ENCODE peak calls at places on chromosomes 12 and 14, in nine cellular contexts. C is stomach, B is prostate gland, F is breast epithelium, T is HCT116, O is transverse colon, J is GM23338, Z is H1, W is HL-60. A is an unnamed sample.

GRCh38 chr14:84403585-84403984 is 1126.4 kb upstream of the FLRT2 start:
- DNase-seq in J (peak), W (no peak), F (no peak), C (peak), O (no peak), Z (no peak), T (no peak), B (no peak), A (no peak)

GRCh38 chr12:124812972-124813371 is 50.7 kb downstream of the SCARB1 start:
- DNase-seq in Z (no peak), C (no peak), B (no peak), W (no peak), O (no peak), J (no peak), F (no peak), T (no peak), A (no peak)

GRCh38 chr14:55146425-55146824 is 17.4 kb downstream of the LGALS3 start:
- DNase-seq in C (no peak), F (no peak), W (no peak), J (no peak), O (no peak), Z (no peak), B (no peak), T (no peak), A (no peak)

GRCh38 chr14:55103005-55103640 is 25.9 kb upstream of the LGALS3 start:
- DNase-seq in Z (peak), J (peak), C (peak), F (peak), B (peak), W (no peak), T (peak), O (peak), A (no peak)

GRCh38 chr12:42326466-42327226 is 679 bp downstream of the PPHLN1 start:
- DNase-seq in O (peak), C (no peak), Z (no peak), B (no peak), J (no peak), W (no peak), T (no peak), F (no peak), A (peak)

GRCh38 chr12:38279756-38280155 is 36.8 kb upstream of the ALG10B start:
- DNase-seq in J (no peak), T (no peak), C (no peak), O (no peak), Z (no peak), F (no peak), W (no peak), B (no peak), A (no peak)

GRCh38 chr12:113296557-113297213 is 38.2 kb downstream of the SLC8B1 start:
- DNase-seq in B (no peak), W (no peak), Z (no peak), T (no peak), C (no peak), J (no peak), O (no peak), F (no peak), A (no peak)

GRCh38 chr12:49796606-49797451 is 31.4 kb downstream of the NCKAP5L start:
- DNase-seq in Z (no peak), F (no peak), C (no peak), J (no peak), O (no peak), B (no peak), T (no peak), W (no peak), A (no peak)

GRCh38 chr12:19451196-19451595 is 11.9 kb downstream of the AEBP2 start:
- DNase-seq in O (no peak), Z (peak), B (no peak), F (no peak), C (no peak), T (no peak), W (no peak), J (no peak), A (peak)

GRCh38 chr12:81798294-81798693 is 39.1 kb upstream of the PPFIA2 start:
- DNase-seq in B (no peak), J (peak), O (no peak), W (no peak), C (no peak), F (no peak), T (no peak), Z (no peak), A (no peak)

GRCh38 chr14:97930191-97930590 is 1133.0 kb downstream of the VRK1 start:
- DNase-seq in J (no peak), F (no peak), C (no peak), T (no peak), W (no peak), O (no peak), Z (no peak), B (no peak), A (no peak)

GRCh38 chr12:62933220-62933870 is 1.6 kb downstream of the PPM1H start:
- DNase-seq in C (peak), B (peak), W (no peak), J (peak), T (no peak), F (no peak), Z (peak), O (peak), A (peak)

GRCh38 chr12:91272456-91273063 is 89.9 kb upstream of the DCN start:
- DNase-seq in F (no peak), C (peak), J (peak), T (no peak), Z (peak), W (no peak), O (peak), B (no peak), A (no peak)

GRCh38 chr14:95078841-95079240 is 78.5 kb downstream of the DICER1 start:
- DNase-seq in J (peak), C (no peak), W (no peak), F (no peak), B (no peak), Z (peak), O (no peak), T (no peak), A (no peak)

GRCh38 chr12:101490286-101490920 is 15.3 kb downstream of the SPIC start:
- DNase-seq in F (no peak), W (no peak), T (peak), B (peak), J (peak), O (peak), Z (peak), C (peak), A (no peak)

GRCh38 chr14:104677506-104678332 is 11.7 kb upstream of the INF2 start:
- DNase-seq in B (peak), Z (peak), O (peak), T (no peak), W (peak), F (peak), J (peak), C (peak), A (no peak)

GRCh38 chr12:115166698-115167315 is 482.8 kb upstream of the TBX3 start:
- DNase-seq in B (no peak), O (no peak), C (no peak), J (peak), Z (no peak), T (no peak), F (no peak), W (no peak), A (no peak)

GRCh38 chr12:109504068-109504467 is 26.6 kb downstream of the UBE3B start:
- DNase-seq in W (no peak), Z (no peak), O (no peak), T (no peak), C (no peak), J (no peak), F (no peak), B (no peak), A (no peak)

GRCh38 chr12:120771097-120771496 is 45.5 kb downstream of the ACADS start:
- DNase-seq in Z (no peak), C (no peak), T (no peak), O (no peak), B (no peak), F (no peak), W (no peak), J (no peak), A (no peak)

GRCh38 chr14:95140060-95140858 is 17.1 kb downstream of the DICER1 start:
- DNase-seq in O (no peak), W (peak), J (no peak), F (no peak), B (no peak), T (no peak), Z (no peak), C (no peak), A (no peak)

GRCh38 chr12:115370650-115371049 is 686.7 kb upstream of the TBX3 start:
- DNase-seq in Z (no peak), O (no peak), W (no peak), J (no peak), T (no peak), C (no peak), B (no peak), F (no peak), A (peak)

GRCh38 chr14:65704412-65704811 is 291.9 kb downstream of the FUT8 start:
- DNase-seq in C (no peak), Z (no peak), F (no peak), B (no peak), J (no peak), O (no peak), W (no peak), T (no peak), A (no peak)

GRCh38 chr14:37650356-37651037 is 55.1 kb downstream of the TTC6 start:
- DNase-seq in W (no peak), O (no peak), C (no peak), Z (no peak), B (no peak), F (no peak), J (peak), T (no peak), A (no peak)

GRCh38 chr14:55807536-55807935 is 227.5 kb downstream of the KTN1 start:
- DNase-seq in T (no peak), J (no peak), W (no peak), B (no peak), Z (no peak), F (no peak), O (no peak), C (no peak), A (peak)

GRCh38 chr14:37197421-37198272 is at the start of gene MIPOL1:
- DNase-seq in Z (peak), T (peak), O (peak), J (peak), C (peak), W (no peak), F (peak), B (peak), A (peak)

GRCh38 chr12:96985515-96986362 is 78.7 kb downstream of the NEDD1 start:
- DNase-seq in Z (peak), B (peak), W (no peak), O (peak), T (peak), C (peak), F (no peak), J (peak), A (no peak)

GRCh38 chr12:56104815-56105476 is 587 bp downstream of the PA2G4 start:
- DNase-seq in O (no peak), Z (no peak), T (no peak), C (peak), J (peak), W (no peak), B (no peak), F (no peak), A (peak)

GRCh38 chr12:46933947-46934346 is 108.2 kb upstream of the SLC38A4 start:
- DNase-seq in Z (no peak), C (no peak), F (no peak), T (no peak), B (no peak), O (no peak), W (no peak), J (peak), A (no peak)

DNA sequence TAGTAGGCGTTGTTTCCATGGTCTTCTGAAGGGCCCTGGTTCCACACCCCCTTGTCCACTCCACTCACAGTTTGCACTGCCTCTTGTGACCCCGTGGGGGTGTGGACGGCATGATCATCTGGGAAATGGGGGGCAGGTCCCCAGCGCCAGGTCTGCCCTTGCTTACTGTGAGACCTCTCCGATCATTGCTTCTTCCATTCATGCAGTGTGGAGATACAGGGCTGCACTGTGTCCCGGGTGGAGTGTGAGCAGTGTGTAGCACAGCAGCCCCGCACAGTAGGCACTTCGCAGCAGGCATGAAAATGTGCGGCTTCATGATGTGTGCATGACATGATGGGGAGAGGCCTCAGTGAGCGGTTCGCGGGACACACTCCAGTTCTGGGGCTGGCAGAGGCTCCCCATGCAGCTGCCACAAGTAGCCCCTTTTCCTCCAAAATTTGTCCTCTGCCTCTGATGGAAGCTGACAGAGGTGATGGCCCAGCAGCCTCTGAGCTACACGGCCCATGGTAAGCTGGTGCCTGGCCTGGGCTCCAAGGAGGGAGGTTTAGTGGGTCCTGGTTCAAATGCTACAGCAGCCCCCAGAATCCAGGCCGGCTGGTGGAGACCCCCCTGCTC is 15.0 kb downstream of the RIN3 start:
- DNase-seq in B (no peak), C (no peak), F (no peak), J (no peak), Z (no peak), T (no peak), O (no peak), W (no peak), A (no peak)
- H3K27ac ChIP-seq in B (no peak), C (peak), F (no peak), J (no peak), Z (no peak), T (no peak), O (no peak), W (no peak), A (no peak)

DNA sequence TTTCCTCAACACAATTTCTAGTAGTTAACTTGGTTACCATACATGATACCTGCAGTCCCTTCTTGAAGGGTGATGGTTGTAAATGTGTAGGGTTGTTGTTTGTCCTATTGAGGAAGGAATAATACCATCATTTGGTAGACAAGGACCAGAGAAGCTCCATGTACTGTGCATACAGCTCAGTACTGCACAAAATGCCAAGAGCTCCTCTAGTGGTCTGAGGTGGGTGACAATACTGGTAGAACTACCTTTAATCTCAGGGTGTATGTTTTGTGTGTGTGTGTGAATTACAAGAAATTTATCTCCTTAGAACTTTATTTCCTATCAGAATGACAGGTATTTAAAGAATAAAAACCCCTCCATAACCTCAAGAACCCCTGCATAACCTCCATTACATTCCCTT is 575.3 kb downstream of the TMTC2 start:
- DNase-seq in F (no peak), O (no peak), C (no peak), B (no peak), W (no peak), T (peak), J (peak), Z (no peak), A (no peak)
- TF ChIP-seq CTCF in F (no peak), O (no peak), C (no peak), B (no peak), W (peak), T (peak), J (peak), Z (no peak), A (peak)

DNA sequence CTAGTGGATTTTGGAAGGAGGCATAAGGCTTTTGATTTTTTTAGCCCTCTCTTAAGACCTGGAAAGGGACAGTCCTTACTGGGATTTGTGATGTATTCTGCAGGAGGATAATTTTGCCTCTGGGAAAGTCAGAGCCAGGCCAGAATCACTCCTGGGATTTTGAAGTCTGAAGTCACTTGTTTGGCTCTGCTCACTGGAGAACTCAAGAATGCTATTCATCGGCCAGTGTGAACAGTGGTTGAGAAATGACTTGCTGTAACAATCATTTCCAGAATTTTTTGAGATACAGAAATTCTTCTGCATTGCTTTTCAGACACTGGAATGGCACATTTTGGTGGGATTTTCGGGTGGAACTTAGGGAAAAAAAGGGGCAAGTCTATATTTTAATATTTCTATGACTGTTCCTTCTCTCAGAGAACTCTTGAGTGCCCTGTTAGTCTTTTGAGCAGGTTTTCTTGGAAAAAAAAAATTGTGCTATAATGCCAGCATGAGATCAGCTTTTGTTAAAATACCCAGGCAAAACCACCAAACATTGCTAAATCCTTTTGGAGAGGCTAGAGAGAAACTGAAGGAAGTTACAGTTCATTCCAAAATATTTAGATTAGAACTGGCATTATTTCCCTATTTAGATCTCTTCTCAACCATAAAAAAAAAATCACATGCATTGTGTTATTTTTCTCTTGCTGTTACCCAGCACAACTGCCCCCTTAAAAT is 26.1 kb upstream of the BHLHE41 start:
- DNase-seq in J (no peak), Z (no peak), F (no peak), C (no peak), W (no peak), O (no peak), B (no peak), T (no peak), A (no peak)
- TF ChIP-seq POLR2AphosphoS5 in J (no peak), Z (no peak), F (no peak), C (no peak), W (no peak), O (no peak), B (no peak), T (no peak), A (no peak)

GRCh38 chr12:30811966-30812365 is 57.2 kb upstream of the CAPRIN2 start:
- DNase-seq in F (no peak), C (no peak), J (no peak), B (no peak), T (no peak), W (no peak), O (no peak), Z (peak), A (no peak)

GRCh38 chr12:30813741-30814687 is 59.3 kb upstream of the CAPRIN2 start:
- DNase-seq in B (no peak), W (no peak), J (no peak), Z (no peak), C (no peak), F (no peak), T (no peak), O (no peak), A (no peak)

GRCh38 chr12:30806989-30807694 is 52.4 kb upstream of the CAPRIN2 start:
- DNase-seq in C (peak), O (no peak), F (no peak), J (peak), W (no peak), T (peak), Z (peak), B (peak), A (peak)

GRCh38 chr12:30807695-30808034 is 52.9 kb upstream of the CAPRIN2 start:
- DNase-seq in C (no peak), J (no peak), O (no peak), F (no peak), W (no peak), Z (no peak), T (no peak), B (no peak), A (no peak)

GRCh38 chr12:30810918-30811317 is 56.2 kb upstream of the CAPRIN2 start:
- DNase-seq in J (no peak), Z (no peak), O (no peak), F (no peak), B (no peak), C (no peak), T (no peak), W (no peak), A (no peak)
- H3K27ac ChIP-seq in J (no peak), Z (no peak), O (no peak), F (no peak), B (no peak), C (no peak), T (no peak), W (no peak), A (no peak)

DNA sequence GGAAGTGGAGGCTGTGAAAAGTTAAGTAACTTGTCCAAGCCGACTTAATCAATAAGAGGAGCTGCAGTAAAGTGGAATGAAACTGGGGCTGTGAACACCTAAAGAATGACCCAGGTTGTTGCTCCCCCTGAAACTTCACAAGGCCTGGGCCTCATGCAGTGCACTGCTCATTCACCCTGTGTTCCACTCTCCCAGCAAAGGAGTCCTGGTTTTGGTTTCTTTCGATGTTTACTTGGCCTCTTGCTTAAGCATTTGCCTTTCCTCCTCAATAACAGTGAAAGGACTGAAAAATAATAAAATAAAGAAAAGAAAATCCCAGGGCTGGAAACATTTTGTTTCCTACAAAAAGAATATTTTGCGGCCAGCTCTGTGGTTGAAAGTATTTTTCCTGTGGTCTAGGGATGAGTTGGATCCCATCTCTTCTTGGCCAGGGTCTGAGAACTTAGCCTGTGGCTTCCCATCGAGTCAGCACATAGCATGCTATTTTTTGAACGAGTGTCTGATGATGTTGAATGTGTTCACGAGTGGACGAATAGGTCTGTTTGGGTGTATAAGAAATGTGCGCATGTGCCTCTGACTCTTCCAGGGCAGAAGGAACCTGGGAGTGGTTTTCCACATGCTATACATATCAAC is 349.9 kb downstream of the ZFP36L1 start:
- DNase-seq in Z (no peak), F (no peak), C (no peak), T (no peak), B (no peak), O (no peak), J (no peak), W (no peak), A (no peak)
- TF ChIP-seq CTCF in Z (no peak), F (no peak), C (no peak), T (no peak), B (no peak), O (no peak), J (no peak), W (no peak), A (no peak)

GRCh38 chr14:105701456-105702274 is 175.3 kb downstream of the TMEM121 start:
- DNase-seq in T (no peak), J (no peak), C (no peak), W (no peak), F (no peak), O (no peak), B (no peak), Z (no peak), A (no peak)

GRCh38 chr14:105700622-105701288 is 174.4 kb downstream of the TMEM121 start:
- DNase-seq in B (no peak), J (no peak), F (no peak), C (no peak), O (peak), W (no peak), T (no peak), Z (no peak), A (no peak)

DNA sequence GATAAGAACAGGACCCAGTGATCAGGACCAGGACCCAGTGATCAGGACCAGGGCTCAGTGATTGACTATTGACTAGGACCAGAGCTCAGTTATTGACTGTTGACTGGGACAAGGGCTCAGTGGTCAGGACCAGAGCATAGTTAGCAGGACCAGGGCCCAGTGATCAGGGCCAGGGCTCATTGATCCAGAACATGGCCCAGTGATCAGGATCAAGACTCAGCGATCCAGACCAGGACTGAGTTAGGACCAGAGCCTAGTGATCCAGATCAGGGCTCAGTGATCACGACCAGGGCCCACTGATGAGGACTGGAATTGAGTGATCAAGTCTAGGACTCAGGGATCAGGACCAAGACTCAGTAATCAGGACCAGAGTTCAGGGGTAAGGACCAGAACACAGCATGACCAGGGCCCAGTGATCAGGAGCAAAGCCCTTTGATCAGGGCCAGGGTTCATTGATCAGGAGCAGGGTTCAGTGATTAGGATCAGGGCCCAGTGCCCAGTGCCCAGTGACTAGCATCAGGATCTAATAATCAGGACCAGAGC is 176.0 kb downstream of the TMEM121 start:
- DNase-seq in F (no peak), O (no peak), Z (no peak), C (no peak), T (no peak), W (no peak), J (no peak), B (no peak), A (no peak)
- TF ChIP-seq POLR2AphosphoS5 in F (no peak), O (no peak), Z (no peak), C (no peak), T (no peak), W (no peak), J (no peak), B (no peak), A (no peak)